ENCODE peak calls at places on chromosomes 12 and 14, in eight cellular contexts. N is transverse colon, R is Peyer's patch, X is ovary, E is body of pancreas, H is testis, L is HepG2, F is adrenal gland. M is an unnamed sample.

GRCh38 chr12:114682920-114683708 is 861 bp downstream of the TBX3 start:
- DNase-seq in R (peak; percentile 74), H (peak; percentile 66), F (peak; percentile 41), X (peak; percentile 67), E (no peak), N (peak; percentile 45), L (no peak), M (no peak)

GRCh38 chr12:91743727-91744126 is 401.9 kb downstream of the BTG1 start:
- DNase-seq in H (no peak), F (no peak), N (no peak), X (no peak), E (no peak), R (no peak), L (no peak), M (no peak)

GRCh38 chr12:50572760-50573159 is 68.0 kb downstream of the DIP2B start:
- DNase-seq in H (no peak), F (no peak), N (no peak), L (no peak), X (no peak), R (no peak), E (no peak), M (no peak)

GRCh38 chr12:62282375-62282774 is 22.2 kb downstream of the USP15 start:
- DNase-seq in F (no peak), L (no peak), N (no peak), X (no peak), H (no peak), E (no peak), R (no peak), M (no peak)

GRCh38 chr14:51996148-51996746 is 6.9 kb downstream of the RTRAF start:
- DNase-seq in E (no peak), N (no peak), R (no peak), L (no peak), H (no peak), X (no peak), F (no peak), M (no peak)

GRCh38 chr14:36660736-36661505 is 739 bp upstream of the PAX9 start:
- DNase-seq in H (no peak), X (no peak), E (peak; percentile 16), L (no peak), R (no peak), N (no peak), F (no peak), M (no peak)

GRCh38 chr12:47377414-47378221 is 297.9 kb upstream of the AMIGO2 start:
- DNase-seq in R (peak; percentile 53), L (no peak), H (peak; percentile 90), F (peak; percentile 97), N (peak; percentile 86), E (peak; percentile 87), X (peak; percentile 98), M (peak; percentile 82)

GRCh38 chr14:29832042-29832441 is 95.6 kb downstream of the PRKD1 start:
- DNase-seq in N (no peak), E (no peak), X (no peak), R (no peak), F (no peak), L (no peak), H (no peak), M (no peak)

GRCh38 chr12:51846911-51847829 is 1.3 kb downstream of the FIGNL2 start:
- DNase-seq in R (no peak), F (peak; percentile 52), X (peak; percentile 41), N (peak; percentile 44), H (peak; percentile 60), E (peak; percentile 47), L (no peak), M (peak; percentile 84)
- TF ChIP-seq CTCF in R (no peak), F (no peak), X (no peak), N (no peak), H (no peak), E (no peak), L (no peak), M (no peak)

DNA sequence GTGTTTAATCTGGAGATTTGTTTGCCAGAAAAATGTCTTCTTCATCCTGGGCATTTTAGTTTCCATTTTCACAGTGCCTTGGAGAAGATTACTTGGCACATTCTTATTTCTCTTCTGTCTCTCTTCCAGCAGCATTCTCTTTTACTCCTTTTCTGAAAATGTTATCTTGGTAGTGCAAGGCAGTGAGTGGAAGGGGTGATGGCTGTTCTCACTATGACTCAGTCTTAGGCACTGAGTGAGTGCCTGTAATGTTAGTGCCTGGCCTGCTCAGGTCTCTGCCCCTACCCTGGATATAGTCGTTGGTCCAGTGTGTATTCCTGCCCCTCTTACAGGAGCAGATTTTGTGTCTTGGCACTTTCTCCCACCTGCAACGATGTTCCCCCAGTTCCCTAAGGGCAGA is 13.1 kb downstream of the CLECL1 start:
- DNase-seq in F (no peak), H (no peak), R (no peak), E (no peak), L (no peak), N (no peak), X (no peak), M (no peak)
- TF ChIP-seq POLR2A in F (no peak), H (no peak), R (no peak), E (no peak), L (no peak), N (no peak), X (no peak), M (no peak)

DNA sequence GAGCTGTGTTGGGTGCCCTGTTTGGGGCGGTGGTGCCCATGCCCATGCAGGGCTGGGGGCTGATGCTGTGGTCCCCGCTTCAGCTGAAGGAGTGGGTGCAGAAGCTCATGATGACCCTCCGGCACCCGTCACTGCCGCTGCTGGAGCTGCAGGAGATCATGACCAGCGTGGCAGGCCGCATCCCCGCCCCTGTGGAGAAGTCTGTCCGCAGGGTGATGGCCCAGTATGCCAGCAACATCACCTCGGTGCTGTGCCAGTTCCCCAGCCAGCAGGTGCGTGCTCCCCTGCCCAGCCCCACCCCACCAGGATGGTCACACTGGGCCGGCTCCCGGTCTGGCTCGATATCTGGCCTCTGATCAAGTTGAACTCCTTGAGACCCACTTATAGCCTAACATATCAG is 92.7 kb downstream of the ACACB start:
- DNase-seq in X (no peak), E (no peak), L (no peak), R (no peak), F (no peak), N (no peak), H (no peak), M (peak; percentile 42)
- H3K36me3 ChIP-seq in X (no peaks in the 10 kb centered on the region), E (peaks cover 10% of the 10 kb centered on the region), L (peaks cover 8% of the 10 kb centered on the region), R (no peaks in the 10 kb centered on the region), F (no peaks in the 10 kb centered on the region), N (no peaks in the 10 kb centered on the region), H (no peaks in the 10 kb centered on the region), M (peaks cover 83% of the 10 kb centered on the region)

DNA sequence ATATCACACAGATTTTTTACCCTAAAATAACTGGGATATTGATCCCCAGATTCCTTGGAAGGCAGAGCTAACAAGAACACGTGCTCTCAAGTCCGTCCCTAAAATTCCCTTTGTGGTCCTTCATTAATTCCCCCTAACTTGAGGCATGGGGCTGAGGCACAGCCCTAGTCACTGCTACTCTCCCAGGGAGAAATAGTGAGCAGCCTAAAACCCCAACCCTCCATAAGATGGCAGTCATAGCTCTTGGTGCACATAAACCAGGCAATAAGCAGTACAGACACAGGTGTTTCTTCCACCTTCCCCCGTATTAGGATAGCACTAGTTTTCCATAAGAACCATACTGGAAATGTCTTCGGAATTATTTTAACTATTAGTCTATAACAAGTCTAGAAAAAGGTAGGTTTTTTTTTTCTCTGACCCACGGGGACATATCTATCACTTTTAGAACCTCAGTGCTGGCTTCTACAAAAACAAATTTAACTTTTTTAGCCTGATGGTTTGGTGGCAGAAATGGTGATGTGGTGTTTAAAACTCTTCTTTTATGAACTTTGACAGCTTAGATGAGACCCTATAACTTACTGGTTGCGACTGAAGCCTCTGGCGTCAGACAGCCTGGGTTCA is 3.1 kb upstream of the ARHGEF40 start:
- DNase-seq in H (no peak), X (no peak), R (no peak), L (peak; percentile 48), F (no peak), N (no peak), E (no peak), M (no peak)
- TF ChIP-seq CTCF in H (no peak), X (no peak), R (no peak), L (peak; percentile 60), F (no peak), N (no peak), E (no peak), M (no peak)